ENCODE peak calls at places on chromosomes 3 and 15, in four cellular contexts. S is C1 segment of cervical spinal cord; N is activated CD4-positive, CD25-positive, alpha-beta regulatory T cell treated with anti-CD3 and anti-CD28 coated beads, Interleukin-2, amount 50 U/mL, for 16 hours; R is D341Med. Z is an unnamed sample.

GRCh38 chr3:195083659-195084058 is 187.3 kb downstream of the XXYLT1 start:
- DNase-seq in S (no peak), N (no peak), R (no peak), Z (no peak)

GRCh38 chr3:128339491-128340012 is 127.1 kb downstream of the DNAJB8 start:
- DNase-seq in S (no peak), N (no peak), R (no peak), Z (no peak)

GRCh38 chr3:23302276-23302675 is 99.1 kb downstream of the UBE2E2 start:
- DNase-seq in S (no peak), N (no peak), R (no peak), Z (no peak)

GRCh38 chr3:119288669-119289068 is 5.5 kb upstream of the ARHGAP31 start:
- DNase-seq in S (no peak), N (no peak), R (no peak), Z (no peak)

GRCh38 chr3:72230774-72231379 is 445.9 kb upstream of the PROK2 start:
- DNase-seq in S (no peak), N (no peak), R (no peak), Z (peak)

GRCh38 chr15:73796266-73796939 is 43.3 kb upstream of the INSYN1 start:
- DNase-seq in S (peak), N (no peak), R (no peak), Z (no peak)

GRCh38 chr15:62068071-62068786 is 1.5 kb downstream of the C2CD4A start:
- DNase-seq in S (peak), N (no peak), R (peak), Z (peak)

GRCh38 chr15:68352401-68353062 is 75.0 kb downstream of the FEM1B start:
- DNase-seq in S (no peak), N (no peak), R (no peak), Z (peak)

GRCh38 chr3:194095902-194096301 is 40.0 kb upstream of the HES1 start:
- DNase-seq in S (no peak), N (no peak), R (no peak), Z (no peak)

GRCh38 chr15:101063891-101064794 is 145.0 kb downstream of the LRRK1 start:
- DNase-seq in S (peak), N (no peak), R (no peak), Z (no peak)

GRCh38 chr3:13114811-13115615 is 41.8 kb upstream of the IQSEC1 start:
- DNase-seq in S (no peak), N (no peak), R (no peak), Z (no peak)

GRCh38 chr15:48590704-48591103 is 54.8 kb downstream of the FBN1 start:
- DNase-seq in S (no peak), N (no peak), R (no peak), Z (no peak)

GRCh38 chr15:70955151-70955550 is 62.5 kb downstream of the LRRC49 start:
- DNase-seq in S (no peak), N (no peak), R (no peak), Z (no peak)

Z was measured in uterus.